ENCODE peak calls at places on chromosomes 11 and 22, in four cellular contexts. P is IMR-90, Q is endothelial cell of umbilical vein, O is K562. S is an unnamed sample.

GRCh38 chr11:85961930-85962363 is 106.8 kb downstream of the CCDC83 start:
- DNase-seq in P (peak), Q (peak), O (no peak), S (no peak)

GRCh38 chr11:30855383-30856006 is 269.3 kb upstream of the MPPED2 start:
- DNase-seq in P (peak), Q (peak), O (no peak), S (no peak)

GRCh38 chr11:2891901-2892214 is 6.3 kb upstream of the CDKN1C start:
- DNase-seq in P (peak), Q (no peak), O (no peak), S (no peak)

GRCh38 chr11:120032766-120033390 is 105.0 kb downstream of the TRIM29 start:
- DNase-seq in P (no peak), Q (no peak), O (no peak), S (no peak)

GRCh38 chr11:17906436-17906835 is 106.4 kb downstream of the SERGEF start:
- DNase-seq in P (no peak), Q (no peak), O (peak), S (no peak)

GRCh38 chr11:115787302-115787701 is 283.1 kb upstream of the CADM1 start:
- DNase-seq in P (no peak), Q (no peak), O (no peak), S (no peak)

GRCh38 chr11:123544631-123545375 is 109.6 kb downstream of the SCN3B start:
- DNase-seq in P (no peak), Q (no peak), O (no peak), S (no peak)

GRCh38 chr11:121929581-121929980 is 186.4 kb downstream of the BLID start:
- DNase-seq in P (peak), Q (peak), O (no peak), S (no peak)

GRCh38 chr22:22422629-22423112 is 85.9 kb downstream of the ZNF280B start:
- DNase-seq in P (peak), Q (peak), O (peak), S (peak)

GRCh38 chr11:64879226-64879900 is 942 bp upstream of the EHD1 start:
- DNase-seq in P (no peak), Q (peak), O (no peak), S (no peak)

GRCh38 chr22:46087816-46088277 is 62.5 kb upstream of the PPARA start:
- DNase-seq in P (peak), Q (peak), O (peak), S (no peak)

GRCh38 chr22:46367707-46368191 is 32.2 kb downstream of the TRMU start:
- DNase-seq in P (peak), Q (peak), O (peak), S (peak)

DNA sequence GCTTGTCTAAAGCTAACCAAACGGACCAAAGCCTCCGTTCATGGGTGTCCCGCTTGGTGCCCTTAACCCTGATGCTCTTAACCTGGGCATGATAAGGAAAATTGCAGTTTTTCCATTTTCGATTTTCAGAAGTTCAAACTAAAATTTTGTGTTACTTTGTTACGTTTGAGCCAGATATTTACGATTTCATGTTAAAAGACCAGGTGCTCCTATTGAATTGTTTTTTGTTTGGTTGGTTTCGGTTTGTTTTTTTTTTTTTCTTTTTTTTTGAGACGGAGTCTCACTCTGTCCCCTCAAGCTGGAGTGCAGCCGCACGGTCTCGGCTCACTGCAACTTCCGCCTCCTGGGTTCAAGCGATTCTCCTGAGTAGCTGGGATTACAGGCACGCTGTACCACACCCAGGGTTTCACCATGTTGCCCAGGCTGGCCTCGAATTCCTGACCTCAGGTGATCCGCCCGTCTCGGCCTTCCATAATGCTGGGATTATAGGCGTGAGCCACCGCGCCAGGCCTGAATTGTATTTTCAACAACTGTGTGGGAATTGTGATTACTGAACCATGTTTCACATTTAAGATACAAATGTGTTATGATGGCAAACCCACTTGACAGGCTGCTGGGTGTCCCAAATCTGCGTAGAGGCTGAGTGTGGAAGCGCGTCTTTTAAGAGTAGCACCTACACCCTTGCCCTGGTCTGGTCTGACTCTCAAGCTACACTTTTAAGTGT is 864 bp upstream of the USP28 start:
- DNase-seq in P (no peak), Q (no peak), O (no peak), S (no peak)
- TF ChIP-seq POLR2A in P (no peak), Q (no peak), O (no peak), S (no peak)

GRCh38 chr22:38792833-38793232 is 1.1 kb downstream of the DNAL4 start:
- DNase-seq in P (peak), Q (no peak), O (peak), S (no peak)
- H2AFZ ChIP-seq in P (no peak), Q (no peak), O (peak), S (no peak)

GRCh38 chr22:50531546-50532352 is 1.9 kb upstream of the TYMP start:
- DNase-seq in P (peak), Q (peak), O (no peak), S (no peak)
- TF ChIP-seq POLR2A in P (no peak), Q (no peak), O (no peak), S (no peak)

DNA sequence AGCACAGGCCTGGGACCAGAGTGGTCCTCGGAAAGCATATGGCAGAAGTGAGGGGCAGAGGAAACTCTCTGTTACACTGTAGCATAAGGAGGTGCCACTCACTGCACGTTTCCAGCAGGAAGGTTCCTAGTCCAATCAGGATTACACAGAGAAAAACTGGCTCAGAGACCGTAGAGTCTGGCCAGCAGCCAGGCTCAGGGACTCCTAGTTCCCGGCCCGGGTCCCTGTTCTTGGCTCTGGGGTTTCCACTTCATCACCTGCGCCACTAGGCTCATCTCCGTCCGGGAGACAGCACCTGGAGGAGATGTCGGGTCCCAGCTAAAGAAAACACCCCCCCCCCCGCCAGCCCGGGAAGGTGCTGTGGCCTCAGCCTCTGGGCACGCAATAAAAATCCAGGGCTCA is 1.1 kb downstream of the TTLL12 start:
- DNase-seq in P (peak), Q (peak), O (no peak), S (peak)
- H2AFZ ChIP-seq in P (peak), Q (no peak), O (no peak), S (no peak)

DNA sequence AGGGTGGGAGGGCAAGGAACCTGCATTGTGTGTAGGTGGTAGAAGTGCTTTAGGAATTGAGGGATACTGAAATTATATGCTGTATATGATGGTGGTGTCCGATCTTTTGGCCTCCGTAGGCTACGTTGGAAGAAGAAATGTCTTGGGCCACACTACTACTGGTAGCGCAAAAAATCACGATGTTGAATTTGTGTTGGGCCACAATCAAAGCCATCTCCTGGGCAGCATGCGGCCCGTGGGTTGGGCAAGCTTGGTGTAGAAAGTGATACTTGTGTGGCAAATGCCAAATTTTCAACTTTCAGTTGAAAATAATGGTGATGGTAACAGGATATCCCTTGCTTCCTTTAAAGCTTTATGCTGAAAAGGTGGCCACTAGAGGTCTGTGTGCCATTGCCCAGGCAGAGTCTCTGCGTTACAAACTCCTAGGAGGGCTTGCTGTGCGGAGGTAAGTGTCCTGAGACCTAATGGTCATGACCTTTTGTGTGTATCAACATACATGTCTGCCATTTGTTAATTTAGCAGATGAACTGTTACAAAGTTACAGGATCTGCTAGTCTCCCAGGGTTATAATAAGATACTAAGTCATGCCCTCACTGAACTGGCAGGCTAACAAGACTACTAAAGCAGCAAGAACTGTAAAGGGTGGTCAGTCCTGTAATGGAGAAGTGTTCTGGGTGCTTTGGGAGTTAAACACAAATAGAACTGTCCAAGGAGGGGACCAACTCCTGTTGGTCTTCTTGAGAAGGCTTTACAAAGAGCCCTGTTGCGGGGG is 2.9 kb downstream of the RPS3 start:
- DNase-seq in P (no peak), Q (no peak), O (no peak), S (no peak)
- TF ChIP-seq POLR2A in P (no peak), Q (no peak), O (no peak), S (no peak)